ENCODE peak calls at places on chromosomes 5 and 9, in eight cellular contexts. O is NCI-H1105 treated with DMSO at 0.1 percent for 48 hours, Z is mesenteric fat pad, W is naive B cell, H is iris pigment epithelial cell, A is MCF 10A, R is SJCRH30, T is Ammon's horn. Y is an unnamed sample.

GRCh38 chr9:93105620-93106019 is 9.6 kb downstream of the CARD19 start:
- DNase-seq in O (no peak), Z (no peak), W (no peak), H (no peak), A (no peak), R (no peak), T (no peak), Y (no peak)

GRCh38 chr5:141149812-141150211 is at the start of gene PCDHB6:
- DNase-seq in O (no peak), Z (no peak), W (no peak), H (peak), A (peak), R (no peak), T (peak), Y (peak)

GRCh38 chr5:57825026-57825683 is 342.5 kb upstream of the ACTBL2 start:
- DNase-seq in O (no peak), Z (no peak), W (no peak), H (peak), A (peak), R (peak), T (no peak), Y (peak)

GRCh38 chr5:32713396-32714381 is 2.6 kb downstream of the NPR3 start:
- DNase-seq in O (no peak), Z (no peak), W (no peak), H (peak), A (no peak), R (no peak), T (no peak), Y (peak)

GRCh38 chr5:80915716-80916115 is 44.4 kb upstream of the RASGRF2 start:
- DNase-seq in O (no peak), Z (no peak), W (no peak), H (peak), A (peak), R (no peak), T (no peak), Y (peak)

GRCh38 chr5:139156814-139157213 is 41.4 kb downstream of the SIL1 start:
- DNase-seq in O (no peak), Z (no peak), W (no peak), H (no peak), A (no peak), R (no peak), T (no peak), Y (no peak)

GRCh38 chr9:33782395-33783152 is 12.8 kb upstream of the PRSS3 start:
- DNase-seq in O (no peak), Z (no peak), W (no peak), H (peak), A (peak), R (no peak), T (no peak), Y (no peak)

GRCh38 chr5:135233477-135233876 is 165.6 kb downstream of the MACROH2A1 start:
- DNase-seq in O (no peak), Z (peak), W (no peak), H (no peak), A (no peak), R (no peak), T (no peak), Y (no peak)

GRCh38 chr5:128201065-128201926 is 117.7 kb downstream of the SLC12A2 start:
- DNase-seq in O (peak), Z (peak), W (peak), H (peak), A (peak), R (peak), T (peak), Y (peak)

GRCh38 chr5:136216230-136216629 is 23.3 kb upstream of the SMIM32 start:
- DNase-seq in O (no peak), Z (no peak), W (no peak), H (no peak), A (no peak), R (no peak), T (no peak), Y (no peak)

GRCh38 chr9:107749787-107750444 is 260.3 kb upstream of the KLF4 start:
- DNase-seq in O (peak), Z (peak), W (no peak), H (peak), A (peak), R (peak), T (peak), Y (peak)

GRCh38 chr5:131109540-131110255 is 55.4 kb downstream of the HINT1 start:
- DNase-seq in O (peak), Z (no peak), W (peak), H (peak), A (peak), R (peak), T (peak), Y (peak)

GRCh38 chr5:114412509-114413171 is 50.8 kb downstream of the KCNN2 start:
- DNase-seq in O (peak), Z (no peak), W (no peak), H (peak), A (peak), R (no peak), T (no peak), Y (peak)

GRCh38 chr5:103424008-103424407 is 138.6 kb downstream of the NUDT12 start:
- DNase-seq in O (no peak), Z (no peak), W (no peak), H (peak), A (no peak), R (peak), T (no peak), Y (no peak)

GRCh38 chr9:1005043-1005667 is 28.7 kb downstream of the DMRT3 start:
- DNase-seq in O (peak), Z (no peak), W (no peak), H (peak), A (peak), R (peak), T (peak), Y (peak)